ENCODE peak calls at places on chromosomes 2 and 18, in eight cellular contexts. One of them, this sample, is unnamed.

GRCh38 chr18:39414009-39414700 is 1848.6 kb upstream of the CELF4 start:
- DNase-seq in fibroblast of lung: peak
- DNase-seq in psoas muscle: no peak
- DNase-seq in left lung: no peak
- DNase-seq in A549: peak
- DNase-seq in fibroblast of mammary gland: peak
- DNase-seq in left ventricle myocardium inferior: no peak
- DNase-seq in right atrium auricular region: no peak
- DNase-seq in this sample: no peak

GRCh38 chr2:99032786-99033185 is 96.8 kb upstream of the CRACDL start:
- DNase-seq in fibroblast of lung: peak
- DNase-seq in psoas muscle: no peak
- DNase-seq in fibroblast of mammary gland: peak
- DNase-seq in left lung: no peak
- DNase-seq in right atrium auricular region: no peak
- DNase-seq in left ventricle myocardium inferior: no peak
- DNase-seq in A549: no peak
- DNase-seq in this sample: no peak

GRCh38 chr2:113208995-113209868 is 35.5 kb downstream of the PSD4 start:
- DNase-seq in fibroblast of lung: peak
- DNase-seq in A549: peak
- DNase-seq in left lung: no peak
- DNase-seq in psoas muscle: no peak
- DNase-seq in right atrium auricular region: no peak
- DNase-seq in left ventricle myocardium inferior: no peak
- DNase-seq in fibroblast of mammary gland: no peak
- DNase-seq in this sample: no peak

GRCh38 chr18:56468379-56468778 is 170.0 kb downstream of the TXNL1 start:
- DNase-seq in fibroblast of mammary gland: no peak
- DNase-seq in left ventricle myocardium inferior: no peak
- DNase-seq in psoas muscle: no peak
- DNase-seq in A549: no peak
- DNase-seq in right atrium auricular region: no peak
- DNase-seq in left lung: no peak
- DNase-seq in fibroblast of lung: no peak
- DNase-seq in this sample: no peak

GRCh38 chr2:101380376-101380775 is 6.9 kb downstream of the CREG2 start:
- DNase-seq in fibroblast of lung: peak
- DNase-seq in left lung: no peak
- DNase-seq in A549: no peak
- DNase-seq in right atrium auricular region: peak
- DNase-seq in psoas muscle: peak
- DNase-seq in left ventricle myocardium inferior: peak
- DNase-seq in fibroblast of mammary gland: peak
- DNase-seq in this sample: no peak

GRCh38 chr2:46644690-46645385 is 165.5 kb downstream of the TMEM247 start:
- DNase-seq in left lung: no peak
- DNase-seq in A549: peak
- DNase-seq in psoas muscle: no peak
- DNase-seq in fibroblast of lung: no peak
- DNase-seq in left ventricle myocardium inferior: no peak
- DNase-seq in right atrium auricular region: no peak
- DNase-seq in fibroblast of mammary gland: peak
- DNase-seq in this sample: no peak

GRCh38 chr18:799943-800342 is 12.1 kb downstream of the YES1 start:
- DNase-seq in psoas muscle: no peak
- DNase-seq in left lung: no peak
- DNase-seq in fibroblast of mammary gland: no peak
- DNase-seq in fibroblast of lung: no peak
- DNase-seq in left ventricle myocardium inferior: no peak
- DNase-seq in right atrium auricular region: no peak
- DNase-seq in A549: no peak
- DNase-seq in this sample: no peak

GRCh38 chr18:48136051-48136543 is 205.6 kb upstream of the SMAD2 start:
- DNase-seq in left ventricle myocardium inferior: peak
- DNase-seq in fibroblast of lung: no peak
- DNase-seq in fibroblast of mammary gland: no peak
- DNase-seq in right atrium auricular region: no peak
- DNase-seq in A549: no peak
- DNase-seq in left lung: no peak
- DNase-seq in psoas muscle: peak
- DNase-seq in this sample: no peak

GRCh38 chr2:111219285-111219684 is 98.6 kb downstream of the BCL2L11 start:
- DNase-seq in A549: no peak
- DNase-seq in left ventricle myocardium inferior: no peak
- DNase-seq in fibroblast of mammary gland: no peak
- DNase-seq in psoas muscle: no peak
- DNase-seq in right atrium auricular region: no peak
- DNase-seq in left lung: no peak
- DNase-seq in fibroblast of lung: peak
- DNase-seq in this sample: peak

GRCh38 chr2:103991591-103991990 is 862.3 kb upstream of the POU3F3 start:
- DNase-seq in A549: peak
- DNase-seq in left ventricle myocardium inferior: no peak
- DNase-seq in fibroblast of mammary gland: no peak
- DNase-seq in right atrium auricular region: no peak
- DNase-seq in left lung: no peak
- DNase-seq in fibroblast of lung: no peak
- DNase-seq in psoas muscle: no peak
- DNase-seq in this sample: no peak

GRCh38 chr2:5250482-5250881 is 441.7 kb upstream of the SOX11 start:
- DNase-seq in psoas muscle: no peak
- DNase-seq in A549: no peak
- DNase-seq in fibroblast of mammary gland: no peak
- DNase-seq in left ventricle myocardium inferior: no peak
- DNase-seq in right atrium auricular region: no peak
- DNase-seq in left lung: no peak
- DNase-seq in fibroblast of lung: peak
- DNase-seq in this sample: no peak

GRCh38 chr18:56999823-57000222 is 147.1 kb upstream of the BOD1L2 start:
- DNase-seq in psoas muscle: no peak
- DNase-seq in fibroblast of mammary gland: no peak
- DNase-seq in fibroblast of lung: no peak
- DNase-seq in A549: no peak
- DNase-seq in right atrium auricular region: no peak
- DNase-seq in left lung: no peak
- DNase-seq in left ventricle myocardium inferior: no peak
- DNase-seq in this sample: no peak

GRCh38 chr2:118913805-118914645 is 28.0 kb upstream of the MARCO start:
- DNase-seq in left ventricle myocardium inferior: no peak
- DNase-seq in fibroblast of lung: peak
- DNase-seq in fibroblast of mammary gland: peak
- DNase-seq in A549: peak
- DNase-seq in left lung: no peak
- DNase-seq in right atrium auricular region: no peak
- DNase-seq in psoas muscle: no peak
- DNase-seq in this sample: no peak

GRCh38 chr2:236934166-236934565 is 151.5 kb upstream of the COPS8 start:
- DNase-seq in left lung: no peak
- DNase-seq in A549: no peak
- DNase-seq in psoas muscle: no peak
- DNase-seq in right atrium auricular region: peak
- DNase-seq in fibroblast of mammary gland: no peak
- DNase-seq in left ventricle myocardium inferior: no peak
- DNase-seq in fibroblast of lung: no peak
- DNase-seq in this sample: no peak

GRCh38 chr2:156339110-156339847 is 6.8 kb upstream of the NR4A2 start:
- DNase-seq in psoas muscle: no peak
- DNase-seq in left ventricle myocardium inferior: no peak
- DNase-seq in fibroblast of mammary gland: no peak
- DNase-seq in fibroblast of lung: no peak
- DNase-seq in A549: peak
- DNase-seq in left lung: no peak
- DNase-seq in right atrium auricular region: no peak
- DNase-seq in this sample: no peak

GRCh38 chr2:172311921-172312345 is 115.5 kb upstream of the ITGA6 start:
- DNase-seq in fibroblast of lung: no peak
- DNase-seq in right atrium auricular region: peak
- DNase-seq in left ventricle myocardium inferior: peak
- DNase-seq in A549: no peak
- DNase-seq in left lung: no peak
- DNase-seq in fibroblast of mammary gland: peak
- DNase-seq in psoas muscle: no peak
- DNase-seq in this sample: no peak

GRCh38 chr2:174027956-174028355 is 62.8 kb upstream of the SP3 start:
- DNase-seq in fibroblast of lung: no peak
- DNase-seq in A549: no peak
- DNase-seq in left lung: no peak
- DNase-seq in left ventricle myocardium inferior: no peak
- DNase-seq in right atrium auricular region: no peak
- DNase-seq in fibroblast of mammary gland: no peak
- DNase-seq in psoas muscle: no peak
- DNase-seq in this sample: no peak

GRCh38 chr2:23756593-23757292 is 170.2 kb downstream of the ATAD2B start:
- DNase-seq in left lung: no peak
- DNase-seq in fibroblast of mammary gland: no peak
- DNase-seq in right atrium auricular region: no peak
- DNase-seq in fibroblast of lung: no peak
- DNase-seq in A549: no peak
- DNase-seq in psoas muscle: no peak
- DNase-seq in left ventricle myocardium inferior: no peak
- DNase-seq in this sample: no peak

GRCh38 chr2:109331864-109332848 is 203.2 kb downstream of the SH3RF3 start:
- DNase-seq in fibroblast of mammary gland: peak
- DNase-seq in left ventricle myocardium inferior: peak
- DNase-seq in fibroblast of lung: peak
- DNase-seq in right atrium auricular region: peak
- DNase-seq in A549: peak
- DNase-seq in psoas muscle: peak
- DNase-seq in left lung: no peak
- DNase-seq in this sample: peak

GRCh38 chr2:144357623-144358400 is 162.1 kb downstream of the ZEB2 start:
- DNase-seq in left lung: no peak
- DNase-seq in A549: peak
- DNase-seq in left ventricle myocardium inferior: no peak
- DNase-seq in fibroblast of mammary gland: peak
- DNase-seq in right atrium auricular region: no peak
- DNase-seq in fibroblast of lung: peak
- DNase-seq in psoas muscle: no peak
- DNase-seq in this sample: peak

DNA sequence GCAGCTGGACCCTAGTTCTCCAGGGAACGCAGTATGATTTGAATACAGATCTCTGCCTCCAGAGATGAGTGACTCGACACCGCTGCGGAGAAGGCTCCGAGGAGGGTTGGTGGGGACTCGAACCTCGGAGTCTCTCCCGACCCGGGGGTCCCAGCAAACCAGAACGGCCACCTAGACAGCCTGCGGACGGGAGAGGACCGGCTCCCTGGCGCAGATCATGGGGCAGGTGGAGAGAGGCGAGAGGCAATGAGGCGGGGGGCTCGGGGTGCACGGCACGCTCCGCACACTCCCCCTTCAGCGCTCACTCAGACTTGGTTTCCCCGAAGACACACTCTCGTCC is 12.6 kb downstream of the DYSF start:
- DNase-seq in left lung: no peak
- DNase-seq in right atrium auricular region: no peak
- DNase-seq in fibroblast of mammary gland: no peak
- DNase-seq in fibroblast of lung: no peak
- DNase-seq in A549: no peak
- DNase-seq in left ventricle myocardium inferior: no peak
- DNase-seq in psoas muscle: no peak
- DNase-seq in this sample: no peak
- H3K4me3 ChIP-seq in left lung: peak
- H3K4me3 ChIP-seq in right atrium auricular region: peak
- H3K4me3 ChIP-seq in fibroblast of mammary gland: no peak
- H3K4me3 ChIP-seq in fibroblast of lung: no peak
- H3K4me3 ChIP-seq in A549: peak
- H3K4me3 ChIP-seq in left ventricle myocardium inferior: peak
- H3K4me3 ChIP-seq in psoas muscle: peak
- H3K4me3 ChIP-seq in this sample: no peak

GRCh38 chr18:77055429-77056310 is 76.9 kb downstream of the MBP start:
- DNase-seq in right atrium auricular region: no peak
- DNase-seq in left lung: peak
- DNase-seq in fibroblast of lung: no peak
- DNase-seq in left ventricle myocardium inferior: no peak
- DNase-seq in A549: no peak
- DNase-seq in psoas muscle: no peak
- DNase-seq in fibroblast of mammary gland: no peak
- DNase-seq in this sample: no peak
- H3K4me3 ChIP-seq in right atrium auricular region: no peak
- H3K4me3 ChIP-seq in left lung: no peak
- H3K4me3 ChIP-seq in fibroblast of lung: no peak
- H3K4me3 ChIP-seq in left ventricle myocardium inferior: no peak
- H3K4me3 ChIP-seq in A549: no peak
- H3K4me3 ChIP-seq in psoas muscle: peak
- H3K4me3 ChIP-seq in fibroblast of mammary gland: no peak
- H3K4me3 ChIP-seq in this sample: peak

GRCh38 chr2:56244911-56245530 is 61.2 kb downstream of the CCDC85A start:
- DNase-seq in fibroblast of mammary gland: peak
- DNase-seq in psoas muscle: no peak
- DNase-seq in left ventricle myocardium inferior: no peak
- DNase-seq in left lung: peak
- DNase-seq in A549: no peak
- DNase-seq in fibroblast of lung: peak
- DNase-seq in right atrium auricular region: no peak
- DNase-seq in this sample: no peak

GRCh38 chr2:56250153-56250729 is 66.5 kb downstream of the CCDC85A start:
- DNase-seq in fibroblast of mammary gland: no peak
- DNase-seq in left lung: no peak
- DNase-seq in fibroblast of lung: no peak
- DNase-seq in psoas muscle: no peak
- DNase-seq in A549: no peak
- DNase-seq in right atrium auricular region: no peak
- DNase-seq in left ventricle myocardium inferior: no peak
- DNase-seq in this sample: no peak

DNA sequence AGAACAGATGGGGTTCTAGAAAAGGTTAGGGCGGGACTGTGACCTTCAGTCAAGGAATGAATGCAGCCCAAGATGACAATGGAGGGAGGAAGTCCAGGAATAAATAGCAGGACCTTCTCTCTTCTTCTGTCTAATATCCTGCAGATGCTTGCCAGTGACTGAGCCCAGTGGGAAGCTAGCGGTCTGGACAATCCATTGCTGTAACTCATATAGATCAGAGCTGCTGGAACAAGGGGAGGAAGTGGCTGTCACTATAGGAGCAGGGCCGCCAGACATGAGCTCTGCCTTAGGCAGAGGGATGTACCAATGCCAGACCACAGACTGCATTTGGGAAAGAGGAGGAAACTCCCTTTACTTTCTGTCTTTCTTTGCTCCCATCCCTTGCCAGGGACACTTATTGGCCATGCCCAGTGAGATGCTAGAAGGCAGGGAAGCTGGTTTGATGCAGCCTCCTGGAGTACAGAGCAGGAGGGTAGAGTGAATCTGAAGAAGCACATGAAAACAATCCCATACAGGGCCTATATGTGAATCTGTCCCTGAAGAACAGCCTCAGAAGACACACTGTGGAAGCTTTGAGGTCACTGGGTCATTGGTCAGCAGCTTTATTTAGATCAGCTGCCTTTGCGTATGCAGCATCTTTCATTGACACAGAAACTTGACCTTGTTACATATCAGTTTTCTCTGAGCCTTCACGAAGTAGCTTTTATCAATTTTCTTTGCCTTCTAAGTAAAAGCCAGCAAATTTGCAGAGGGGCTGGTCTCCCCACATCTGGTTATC is 65.4 kb downstream of the CCDC85A start:
- DNase-seq in right atrium auricular region: no peak
- DNase-seq in left ventricle myocardium inferior: no peak
- DNase-seq in A549: no peak
- DNase-seq in psoas muscle: no peak
- DNase-seq in fibroblast of mammary gland: no peak
- DNase-seq in left lung: no peak
- DNase-seq in fibroblast of lung: peak
- DNase-seq in this sample: no peak
- H3K4me3 ChIP-seq in right atrium auricular region: no peak
- H3K4me3 ChIP-seq in left ventricle myocardium inferior: no peak
- H3K4me3 ChIP-seq in A549: no peak
- H3K4me3 ChIP-seq in psoas muscle: no peak
- H3K4me3 ChIP-seq in fibroblast of mammary gland: no peak
- H3K4me3 ChIP-seq in left lung: no peak
- H3K4me3 ChIP-seq in fibroblast of lung: no peak
- H3K4me3 ChIP-seq in this sample: no peak

GRCh38 chr2:223835701-223836532 is 1.5 kb downstream of the AP1S3 start:
- DNase-seq in left lung: no peak
- DNase-seq in fibroblast of lung: peak
- DNase-seq in A549: no peak
- DNase-seq in left ventricle myocardium inferior: no peak
- DNase-seq in fibroblast of mammary gland: no peak
- DNase-seq in psoas muscle: no peak
- DNase-seq in right atrium auricular region: no peak
- DNase-seq in this sample: peak
- H3K4me3 ChIP-seq in left lung: peak
- H3K4me3 ChIP-seq in fibroblast of lung: no peak
- H3K4me3 ChIP-seq in A549: peak
- H3K4me3 ChIP-seq in left ventricle myocardium inferior: peak
- H3K4me3 ChIP-seq in fibroblast of mammary gland: no peak
- H3K4me3 ChIP-seq in psoas muscle: peak
- H3K4me3 ChIP-seq in right atrium auricular region: no peak
- H3K4me3 ChIP-seq in this sample: peak

This sample was measured in GM06990.